ENCODE peak calls at places on chromosome 2, in ten cellular contexts. G is foreskin fibroblast, L is testis, K is cardiac fibroblast, C is glutamatergic neuron, I is lung, F is psoas muscle, Y is endothelial cell, U is A549, V is OCI-LY7. A is an unnamed sample.
A peak's percentile ranks its signal among the peaks of the same experiment; 100 is the strongest.

GRCh38 chr2:236679906-236680305 is 110.3 kb downstream of the ACKR3 start:
- DNase-seq in G (peak; percentile 51), L (no peak), K (no peak), C (no peak), I (no peak), F (no peak), Y (no peak), U (no peak), V (no peak), A (peak; percentile 87)

GRCh38 chr2:191009541-191010374 is 4.2 kb downstream of the STAT1 start:
- DNase-seq in G (no peak), L (no peak), K (peak; percentile 45), C (no peak), I (no peak), F (no peak), Y (no peak), U (no peak), V (no peak), A (peak; percentile 54)

GRCh38 chr2:11405599-11406491 is 60.1 kb downstream of the E2F6 start:
- DNase-seq in G (no peak), L (no peak), K (no peak), C (no peak), I (no peak), F (no peak), Y (no peak), U (no peak), V (no peak), A (no peak)

GRCh38 chr2:207847807-207848544 is 78.3 kb upstream of the FZD5 start:
- DNase-seq in G (no peak), L (no peak), K (peak; percentile 71), C (no peak), I (peak; percentile 72), F (no peak), Y (no peak), U (peak; percentile 45), V (no peak), A (peak; percentile 2)

GRCh38 chr2:182020319-182021055 is 34.8 kb downstream of the PPP1R1C start:
- DNase-seq in G (peak; percentile 13), L (no peak), K (peak; percentile 50), C (no peak), I (no peak), F (no peak), Y (no peak), U (peak; percentile 2), V (no peak), A (peak; percentile 22)

GRCh38 chr2:47093626-47094025 is 61.5 kb downstream of the STPG4 start:
- DNase-seq in G (no peak), L (no peak), K (no peak), C (no peak), I (no peak), F (no peak), Y (no peak), U (no peak), V (no peak), A (no peak)

GRCh38 chr2:219508933-219509779 is 5.1 kb upstream of the ASIC4 start:
- DNase-seq in G (no peak), L (no peak), K (no peak), C (no peak), I (no peak), F (no peak), Y (no peak), U (no peak), V (no peak), A (no peak)

GRCh38 chr2:10180271-10180670 is 57.7 kb downstream of the RRM2 start:
- DNase-seq in G (no peak), L (no peak), K (no peak), C (no peak), I (no peak), F (no peak), Y (no peak), U (no peak), V (no peak), A (no peak)

GRCh38 chr2:48551548-48551947 is 21.6 kb downstream of the STON1 start:
- DNase-seq in G (no peak), L (no peak), K (no peak), C (no peak), I (no peak), F (no peak), Y (no peak), U (no peak), V (no peak), A (no peak)

GRCh38 chr2:30583204-30583749 is 136.2 kb downstream of the LCLAT1 start:
- DNase-seq in G (no peak), L (no peak), K (no peak), C (no peak), I (no peak), F (no peak), Y (no peak), U (no peak), V (no peak), A (no peak)

GRCh38 chr2:160278889-160279196 is 78.8 kb upstream of the ITGB6 start:
- DNase-seq in G (no peak), L (no peak), K (peak; percentile 68), C (no peak), I (no peak), F (no peak), Y (peak; percentile 17), U (peak; percentile 41), V (no peak), A (peak; percentile 44)

GRCh38 chr2:235550946-235551345 is 57.1 kb downstream of the AGAP1 start:
- DNase-seq in G (no peak), L (no peak), K (no peak), C (no peak), I (no peak), F (no peak), Y (no peak), U (no peak), V (no peak), A (no peak)
- TF ChIP-seq CTCF in G (no peak), L (no peak), K (no peak), C (no peak), I (no peak), F (no peak), Y (no peak), U (no peak), V (no peak), A (no peak)

DNA sequence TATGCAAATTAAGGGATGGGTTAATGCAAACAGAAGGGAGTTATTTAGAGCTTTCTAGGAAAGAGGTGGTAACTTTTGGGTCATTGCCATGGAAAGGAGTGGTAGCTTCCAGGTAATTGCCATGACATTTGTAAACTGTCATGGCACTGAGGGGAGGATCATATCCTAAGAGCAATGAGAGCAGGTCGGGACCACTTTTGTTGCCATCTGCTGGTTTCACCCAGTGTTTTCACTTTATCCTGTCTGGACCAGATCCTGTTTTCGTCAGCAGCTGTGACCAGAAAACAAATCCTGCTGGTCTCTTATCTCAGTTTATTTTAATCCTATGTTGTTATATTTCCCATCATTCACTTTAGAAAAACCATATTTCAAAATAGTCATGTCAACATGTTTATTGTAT is 874 bp downstream of the C2orf66 start:
- DNase-seq in G (no peak), L (no peak), K (peak; percentile 6), C (no peak), I (no peak), F (no peak), Y (no peak), U (peak; percentile 13), V (peak; percentile 27), A (no peak)
- TF ChIP-seq CTCF in G (no peak), L (no peak), K (no peak), C (no peak), I (no peak), F (no peak), Y (no peak), U (no peak), V (peak; percentile 53), A (no peak)

GRCh38 chr2:170201734-170202393 is 23.9 kb downstream of the MYO3B start:
- DNase-seq in G (no peak), L (no peak), K (no peak), C (no peak), I (no peak), F (no peak), Y (no peak), U (no peak), V (no peak), A (no peak)

GRCh38 chr2:170202437-170202836 is 24.5 kb downstream of the MYO3B start:
- DNase-seq in G (no peak), L (no peak), K (no peak), C (no peak), I (no peak), F (no peak), Y (no peak), U (no peak), V (no peak), A (no peak)

GRCh38 chr2:170196962-170197361 is 19.0 kb downstream of the MYO3B start:
- DNase-seq in G (no peak), L (no peak), K (no peak), C (no peak), I (no peak), F (no peak), Y (no peak), U (no peak), V (no peak), A (no peak)

GRCh38 chr2:170204561-170204960 is 26.6 kb downstream of the MYO3B start:
- DNase-seq in G (no peak), L (no peak), K (no peak), C (no peak), I (no peak), F (no peak), Y (no peak), U (no peak), V (no peak), A (no peak)

GRCh38 chr2:170201262-170201661 is 23.3 kb downstream of the MYO3B start:
- DNase-seq in G (no peak), L (no peak), K (no peak), C (no peak), I (no peak), F (no peak), Y (no peak), U (no peak), V (no peak), A (no peak)
- TF ChIP-seq CTCF in G (no peak), L (no peak), K (no peak), C (no peak), I (no peak), F (no peak), Y (no peak), U (no peak), V (no peak), A (no peak)

DNA sequence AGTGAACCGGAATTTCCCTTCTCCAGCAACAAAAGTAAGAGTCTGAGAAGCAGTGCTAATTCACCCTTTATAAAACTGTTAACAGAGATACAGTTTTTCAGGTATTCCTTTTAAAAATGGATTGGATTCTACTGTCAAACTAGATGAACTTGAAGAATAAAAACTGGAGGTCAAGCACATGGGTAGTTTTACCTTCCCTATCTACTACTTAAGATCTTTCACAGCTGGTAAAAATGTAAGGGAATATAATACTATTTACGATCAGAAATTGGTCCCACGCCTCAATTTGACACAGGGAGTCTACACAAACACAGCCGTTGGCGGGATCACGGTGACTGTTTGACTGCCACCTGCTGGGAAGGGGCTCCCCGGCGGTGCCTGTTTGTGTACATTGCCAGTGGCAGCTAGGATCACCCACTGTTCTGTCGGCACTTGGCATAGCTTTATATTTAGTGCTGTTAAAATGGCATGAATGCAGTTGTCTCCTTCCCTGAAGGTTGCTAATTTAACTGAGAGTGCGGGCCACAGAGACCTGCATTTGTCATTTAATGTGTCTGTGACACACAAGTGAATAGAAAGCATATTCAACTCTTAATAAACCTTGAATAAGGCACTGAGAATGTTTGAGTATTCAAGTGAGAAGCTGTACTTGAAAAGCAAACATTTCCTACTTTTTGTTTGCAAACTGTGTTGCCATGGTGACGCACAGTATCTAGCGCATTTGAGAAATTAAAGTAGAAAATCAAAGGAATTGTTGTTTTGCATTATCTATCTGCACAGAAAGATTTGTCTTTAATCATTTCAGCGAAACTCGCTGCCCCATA is 59.6 kb downstream of the ABCG8 start:
- DNase-seq in G (no peak), L (no peak), K (no peak), C (peak; percentile 53), I (peak; percentile 50), F (no peak), Y (peak; percentile 39), U (peak; percentile 76), V (no peak), A (no peak)
- TF ChIP-seq CTCF in G (peak; percentile 18), L (no peak), K (no peak), C (no peak), I (no peak), F (no peak), Y (no peak), U (peak; percentile 61), V (peak; percentile 40), A (peak; percentile 32)